ENCODE peak calls at places on chromosome 19, in four cellular contexts. I, Q, C and A are unnamed samples.

GRCh38 chr19:18408053-18408476 is 10.6 kb upstream of the LRRC25 start:
- DNase-seq in I (peak), Q (peak), C (no peak), A (peak)

GRCh38 chr19:2500157-2500556 is 24.2 kb downstream of the GADD45B start:
- DNase-seq in I (no peak), Q (no peak), C (no peak), A (no peak)

GRCh38 chr19:14916848-14917247 is 24.4 kb upstream of the OR7C2 start:
- DNase-seq in I (peak), Q (no peak), C (no peak), A (no peak)

GRCh38 chr19:5677597-5677996 is 2.7 kb downstream of the MICOS13 start:
- DNase-seq in I (no peak), Q (no peak), C (no peak), A (no peak)

GRCh38 chr19:19748249-19748938 is 15.5 kb upstream of the ZNF14 start:
- DNase-seq in I (peak), Q (no peak), C (no peak), A (no peak)

GRCh38 chr19:11373166-11373884 is 1.1 kb upstream of the SWSAP1 start:
- DNase-seq in I (no peak), Q (no peak), C (no peak), A (no peak)

GRCh38 chr19:18768997-18769891 is 21.9 kb downstream of the COMP start:
- DNase-seq in I (no peak), Q (no peak), C (no peak), A (no peak)

GRCh38 chr19:15402411-15403150 is 16.2 kb downstream of the AKAP8L start:
- DNase-seq in I (no peak), Q (peak), C (no peak), A (peak)

GRCh38 chr19:18291590-18292459 is 10.4 kb upstream of the JUND start:
- DNase-seq in I (peak), Q (peak), C (peak), A (peak)

GRCh38 chr19:55384576-55385235 is 614 bp upstream of the TMEM238 start:
- DNase-seq in I (no peak), Q (peak), C (no peak), A (no peak)

GRCh38 chr19:48644839-48645651 is 942 bp downstream of the CA11 start:
- DNase-seq in I (peak), Q (peak), C (peak), A (peak)

GRCh38 chr19:55087542-55087935 is 11.9 kb downstream of the EPS8L1 start:
- DNase-seq in I (no peak), Q (no peak), C (no peak), A (no peak)

GRCh38 chr19:48741222-48741999 is 1.0 kb upstream of the RASIP1 start:
- DNase-seq in I (peak), Q (no peak), C (no peak), A (no peak)

GRCh38 chr19:4310247-4311121 is 6.1 kb downstream of the FSD1 start:
- DNase-seq in I (no peak), Q (no peak), C (no peak), A (no peak)

GRCh38 chr19:44202470-44202869 is 9.9 kb upstream of the ZNF227 start:
- DNase-seq in I (no peak), Q (no peak), C (no peak), A (no peak)

GRCh38 chr19:7252364-7252763 is 41.9 kb downstream of the INSR start:
- DNase-seq in I (no peak), Q (no peak), C (no peak), A (no peak)

GRCh38 chr19:13825489-13826475 is 30.5 kb downstream of the ZSWIM4 start:
- DNase-seq in I (no peak), Q (peak), C (no peak), A (no peak)

GRCh38 chr19:4369888-4370260 is 26.5 kb downstream of the MPND start:
- DNase-seq in I (peak), Q (no peak), C (peak), A (peak)

GRCh38 chr19:44212865-44213346 is 574 bp downstream of the ZNF227 start:
- DNase-seq in I (no peak), Q (no peak), C (no peak), A (no peak)

GRCh38 chr19:29873024-29873800 is 61.4 kb downstream of the CCNE1 start:
- DNase-seq in I (peak), Q (peak), C (peak), A (peak)

GRCh38 chr19:16068696-16069259 is 7.5 kb upstream of the TPM4 start:
- DNase-seq in I (no peak), Q (no peak), C (no peak), A (no peak)

GRCh38 chr19:13579388-13580060 is 73.2 kb upstream of the CACNA1A start:
- DNase-seq in I (no peak), Q (no peak), C (no peak), A (no peak)

GRCh38 chr19:38294090-38294489 is 10.0 kb upstream of the C19orf33 start:
- DNase-seq in I (no peak), Q (no peak), C (no peak), A (no peak)

GRCh38 chr19:34226036-34226435 is 28.3 kb upstream of the GARRE1 start:
- DNase-seq in I (no peak), Q (no peak), C (no peak), A (no peak)